ENCODE peak calls at places on chromosomes 6 and 20, in six cellular contexts. One of them, this sample, is unnamed.

GRCh38 chr20:39862613-39863012 is 826.4 kb downstream of the MAFB start:
- DNase-seq in heart right ventricle: no peak
- DNase-seq in fibroblast of lung: peak
- DNase-seq in cardiac fibroblast: no peak
- DNase-seq in A549: no peak
- DNase-seq in right cardiac atrium: no peak
- DNase-seq in this sample: no peak

GRCh38 chr6:161544801-161545490 is 271.1 kb upstream of the AGPAT4 start:
- DNase-seq in heart right ventricle: no peak
- DNase-seq in fibroblast of lung: no peak
- DNase-seq in cardiac fibroblast: no peak
- DNase-seq in A549: no peak
- DNase-seq in right cardiac atrium: no peak
- DNase-seq in this sample: no peak

GRCh38 chr20:46400828-46401477 is 5.5 kb downstream of the ELMO2 start:
- DNase-seq in heart right ventricle: no peak
- DNase-seq in fibroblast of lung: peak
- DNase-seq in cardiac fibroblast: peak
- DNase-seq in A549: no peak
- DNase-seq in right cardiac atrium: no peak
- DNase-seq in this sample: no peak

GRCh38 chr6:9398794-9399373 is 963.5 kb upstream of the SLC35B3 start:
- DNase-seq in heart right ventricle: peak
- DNase-seq in fibroblast of lung: no peak
- DNase-seq in cardiac fibroblast: peak
- DNase-seq in A549: no peak
- DNase-seq in right cardiac atrium: peak
- DNase-seq in this sample: no peak

GRCh38 chr20:59933849-59934585 is 580 bp upstream of the SYCP2 start:
- DNase-seq in heart right ventricle: peak
- DNase-seq in fibroblast of lung: peak
- DNase-seq in cardiac fibroblast: peak
- DNase-seq in A549: peak
- DNase-seq in right cardiac atrium: peak
- DNase-seq in this sample: no peak

GRCh38 chr6:25155221-25155620 is 124.0 kb upstream of the CARMIL1 start:
- DNase-seq in heart right ventricle: no peak
- DNase-seq in fibroblast of lung: no peak
- DNase-seq in cardiac fibroblast: no peak
- DNase-seq in A549: no peak
- DNase-seq in right cardiac atrium: no peak
- DNase-seq in this sample: no peak

GRCh38 chr6:45710304-45710821 is 305.3 kb downstream of the CLIC5 start:
- DNase-seq in heart right ventricle: no peak
- DNase-seq in fibroblast of lung: peak
- DNase-seq in cardiac fibroblast: peak
- DNase-seq in A549: no peak
- DNase-seq in right cardiac atrium: no peak
- DNase-seq in this sample: no peak

GRCh38 chr20:24823989-24824693 is 124.9 kb upstream of the CST7 start:
- DNase-seq in heart right ventricle: no peak
- DNase-seq in fibroblast of lung: no peak
- DNase-seq in cardiac fibroblast: no peak
- DNase-seq in A549: no peak
- DNase-seq in right cardiac atrium: no peak
- DNase-seq in this sample: no peak

GRCh38 chr20:480044-480443 is 17.7 kb upstream of the TBC1D20 start:
- DNase-seq in heart right ventricle: no peak
- DNase-seq in fibroblast of lung: no peak
- DNase-seq in cardiac fibroblast: no peak
- DNase-seq in A549: no peak
- DNase-seq in right cardiac atrium: no peak
- DNase-seq in this sample: no peak

GRCh38 chr20:50029697-50030428 is 47.1 kb downstream of the SNAI1 start:
- DNase-seq in heart right ventricle: peak
- DNase-seq in fibroblast of lung: peak
- DNase-seq in cardiac fibroblast: peak
- DNase-seq in A549: peak
- DNase-seq in right cardiac atrium: peak
- DNase-seq in this sample: no peak

GRCh38 chr6:151482290-151482689 is 11.5 kb upstream of the CCDC170 start:
- DNase-seq in heart right ventricle: no peak
- DNase-seq in fibroblast of lung: peak
- DNase-seq in cardiac fibroblast: peak
- DNase-seq in A549: no peak
- DNase-seq in right cardiac atrium: no peak
- DNase-seq in this sample: no peak

GRCh38 chr6:159758031-159759001 is 3.5 kb upstream of the ACAT2 start:
- DNase-seq in heart right ventricle: no peak
- DNase-seq in fibroblast of lung: no peak
- DNase-seq in cardiac fibroblast: peak
- DNase-seq in A549: peak
- DNase-seq in right cardiac atrium: no peak
- DNase-seq in this sample: no peak

GRCh38 chr20:63138855-63139341 is 77.0 kb downstream of the YTHDF1 start:
- DNase-seq in heart right ventricle: peak
- DNase-seq in fibroblast of lung: no peak
- DNase-seq in cardiac fibroblast: no peak
- DNase-seq in A549: no peak
- DNase-seq in right cardiac atrium: no peak
- DNase-seq in this sample: no peak

GRCh38 chr20:1945134-1945618 is 48.7 kb downstream of the PDYN start:
- DNase-seq in heart right ventricle: peak
- DNase-seq in fibroblast of lung: peak
- DNase-seq in cardiac fibroblast: peak
- DNase-seq in A549: no peak
- DNase-seq in right cardiac atrium: peak
- DNase-seq in this sample: no peak

GRCh38 chr6:53041356-53041755 is 23.8 kb upstream of the FBXO9 start:
- DNase-seq in heart right ventricle: no peak
- DNase-seq in fibroblast of lung: peak
- DNase-seq in cardiac fibroblast: peak
- DNase-seq in A549: no peak
- DNase-seq in right cardiac atrium: no peak
- DNase-seq in this sample: no peak

GRCh38 chr6:88380083-88380482 is 213.9 kb upstream of the CNR1 start:
- DNase-seq in heart right ventricle: peak
- DNase-seq in fibroblast of lung: peak
- DNase-seq in cardiac fibroblast: peak
- DNase-seq in A549: peak
- DNase-seq in right cardiac atrium: peak
- DNase-seq in this sample: no peak

GRCh38 chr6:570812-571211 is 86.1 kb downstream of the HUS1B start:
- DNase-seq in heart right ventricle: no peak
- DNase-seq in fibroblast of lung: no peak
- DNase-seq in cardiac fibroblast: no peak
- DNase-seq in A549: no peak
- DNase-seq in right cardiac atrium: no peak
- DNase-seq in this sample: no peak

GRCh38 chr6:166757226-166758135 is 130.4 kb upstream of the RPS6KA2 start:
- DNase-seq in heart right ventricle: no peak
- DNase-seq in fibroblast of lung: peak
- DNase-seq in cardiac fibroblast: peak
- DNase-seq in A549: no peak
- DNase-seq in right cardiac atrium: no peak
- DNase-seq in this sample: no peak

GRCh38 chr6:113595921-113596376 is 261.2 kb upstream of the MARCKS start:
- DNase-seq in heart right ventricle: no peak
- DNase-seq in fibroblast of lung: peak
- DNase-seq in cardiac fibroblast: peak
- DNase-seq in A549: no peak
- DNase-seq in right cardiac atrium: no peak
- DNase-seq in this sample: no peak

GRCh38 chr6:30450908-30451818 is 38.1 kb upstream of the HLA-E start:
- DNase-seq in heart right ventricle: peak
- DNase-seq in fibroblast of lung: peak
- DNase-seq in cardiac fibroblast: peak
- DNase-seq in A549: no peak
- DNase-seq in right cardiac atrium: peak
- DNase-seq in this sample: no peak

DNA sequence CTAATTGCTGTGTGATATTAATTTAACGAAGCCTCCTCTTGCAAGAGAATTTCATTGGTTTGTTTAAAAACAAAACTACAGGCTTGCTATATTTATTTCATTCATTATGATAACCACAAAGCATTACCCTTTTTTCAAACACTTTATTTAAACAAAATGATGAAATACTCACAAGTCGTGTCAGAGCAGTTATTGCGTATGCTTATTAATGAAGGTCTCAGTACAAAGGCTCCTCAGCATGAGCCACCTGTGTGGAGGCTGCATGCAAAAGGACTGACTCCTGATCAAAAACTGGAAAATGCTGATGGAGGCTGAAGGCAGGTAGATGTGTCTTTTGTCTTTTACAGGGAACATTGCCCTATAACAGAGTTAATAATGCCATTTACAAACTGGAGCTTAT is 130.5 kb downstream of the CRYBG1 start:
- DNase-seq in heart right ventricle: no peak
- DNase-seq in fibroblast of lung: no peak
- DNase-seq in cardiac fibroblast: no peak
- DNase-seq in A549: no peak
- DNase-seq in right cardiac atrium: no peak
- DNase-seq in this sample: no peak
- H3K4me3 ChIP-seq in heart right ventricle: no peak
- H3K4me3 ChIP-seq in fibroblast of lung: no peak
- H3K4me3 ChIP-seq in cardiac fibroblast: no peak
- H3K4me3 ChIP-seq in A549: no peak
- H3K4me3 ChIP-seq in right cardiac atrium: no peak
- H3K4me3 ChIP-seq in this sample: no peak

GRCh38 chr20:5657190-5657872 is 92.9 kb upstream of the SHLD1 start:
- DNase-seq in heart right ventricle: no peak
- DNase-seq in fibroblast of lung: peak
- DNase-seq in cardiac fibroblast: peak
- DNase-seq in A549: peak
- DNase-seq in right cardiac atrium: peak
- DNase-seq in this sample: peak
- H3K4me3 ChIP-seq in heart right ventricle: no peak
- H3K4me3 ChIP-seq in fibroblast of lung: no peak
- H3K4me3 ChIP-seq in cardiac fibroblast: no peak
- H3K4me3 ChIP-seq in A549: no peak
- H3K4me3 ChIP-seq in right cardiac atrium: no peak
- H3K4me3 ChIP-seq in this sample: no peak

GRCh38 chr6:158559895-158560786 is at the start of gene TMEM181:
- DNase-seq in heart right ventricle: peak
- DNase-seq in fibroblast of lung: peak
- DNase-seq in cardiac fibroblast: peak
- DNase-seq in A549: peak
- DNase-seq in right cardiac atrium: peak
- DNase-seq in this sample: no peak
- H3K4me3 ChIP-seq in heart right ventricle: peak
- H3K4me3 ChIP-seq in fibroblast of lung: peak
- H3K4me3 ChIP-seq in cardiac fibroblast: peak
- H3K4me3 ChIP-seq in A549: peak
- H3K4me3 ChIP-seq in right cardiac atrium: peak
- H3K4me3 ChIP-seq in this sample: peak

GRCh38 chr6:7035837-7036249 is 71.9 kb upstream of the RREB1 start:
- DNase-seq in heart right ventricle: no peak
- DNase-seq in fibroblast of lung: no peak
- DNase-seq in cardiac fibroblast: no peak
- DNase-seq in A549: no peak
- DNase-seq in right cardiac atrium: no peak
- DNase-seq in this sample: no peak
- H3K4me3 ChIP-seq in heart right ventricle: no peak
- H3K4me3 ChIP-seq in fibroblast of lung: no peak
- H3K4me3 ChIP-seq in cardiac fibroblast: no peak
- H3K4me3 ChIP-seq in A549: no peak
- H3K4me3 ChIP-seq in right cardiac atrium: no peak
- H3K4me3 ChIP-seq in this sample: no peak

GRCh38 chr6:137342607-137343186 is 123.5 kb upstream of the IFNGR1 start:
- DNase-seq in heart right ventricle: peak
- DNase-seq in fibroblast of lung: peak
- DNase-seq in cardiac fibroblast: peak
- DNase-seq in A549: peak
- DNase-seq in right cardiac atrium: peak
- DNase-seq in this sample: no peak
- H3K4me3 ChIP-seq in heart right ventricle: peak
- H3K4me3 ChIP-seq in fibroblast of lung: peak
- H3K4me3 ChIP-seq in cardiac fibroblast: peak
- H3K4me3 ChIP-seq in A549: peak
- H3K4me3 ChIP-seq in right cardiac atrium: peak
- H3K4me3 ChIP-seq in this sample: no peak

GRCh38 chr6:28585335-28585734 is 59.7 kb downstream of the GPX5 start:
- DNase-seq in heart right ventricle: no peak
- DNase-seq in fibroblast of lung: peak
- DNase-seq in cardiac fibroblast: peak
- DNase-seq in A549: no peak
- DNase-seq in right cardiac atrium: no peak
- DNase-seq in this sample: no peak
- H3K4me3 ChIP-seq in heart right ventricle: no peak
- H3K4me3 ChIP-seq in fibroblast of lung: no peak
- H3K4me3 ChIP-seq in cardiac fibroblast: no peak
- H3K4me3 ChIP-seq in A549: no peak
- H3K4me3 ChIP-seq in right cardiac atrium: no peak
- H3K4me3 ChIP-seq in this sample: no peak

DNA sequence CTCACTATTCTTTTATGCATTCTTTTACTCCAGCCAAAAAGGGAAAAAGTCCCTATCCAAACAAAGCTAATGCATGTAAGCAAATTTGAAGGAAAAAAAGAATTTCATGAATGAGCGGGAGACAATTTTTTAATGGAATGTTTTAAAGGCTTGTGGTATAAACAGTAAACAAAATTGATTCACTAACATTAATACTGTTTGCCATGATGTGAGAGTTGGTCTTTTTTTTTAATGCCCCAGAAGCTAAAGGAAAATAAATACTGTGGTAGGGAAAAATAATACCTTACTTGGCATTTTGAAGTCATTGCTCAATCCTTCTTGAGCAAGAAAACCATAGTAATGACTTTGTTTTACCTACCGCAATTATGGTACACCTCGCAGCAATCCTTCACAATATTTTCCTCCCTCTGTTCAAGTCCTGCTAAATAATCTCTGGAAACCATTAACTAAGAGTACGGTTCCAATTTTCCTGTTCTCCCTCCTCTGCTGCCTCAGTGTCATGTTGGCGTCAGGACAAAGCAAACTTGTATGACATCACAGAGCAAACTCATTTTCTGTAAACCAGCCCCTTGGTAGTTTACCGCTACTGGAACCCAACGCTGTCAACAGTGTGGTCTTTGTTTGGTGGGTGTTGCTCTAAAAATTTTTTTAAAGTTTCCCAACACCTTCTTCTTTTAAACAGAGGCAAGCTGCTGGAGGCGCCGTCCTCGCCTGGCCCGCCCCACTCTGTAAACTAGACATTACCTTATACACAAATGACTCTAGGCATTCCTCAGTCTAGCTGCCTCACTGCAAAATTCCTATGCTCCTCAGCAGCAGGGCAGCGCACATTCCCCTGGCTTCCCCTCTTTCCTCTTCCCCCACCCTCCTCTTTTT is 78.8 kb downstream of the BACH2 start:
- DNase-seq in heart right ventricle: no peak
- DNase-seq in fibroblast of lung: no peak
- DNase-seq in cardiac fibroblast: no peak
- DNase-seq in A549: peak
- DNase-seq in right cardiac atrium: no peak
- DNase-seq in this sample: peak
- H3K4me3 ChIP-seq in heart right ventricle: peak
- H3K4me3 ChIP-seq in fibroblast of lung: peak
- H3K4me3 ChIP-seq in cardiac fibroblast: peak
- H3K4me3 ChIP-seq in A549: peak
- H3K4me3 ChIP-seq in right cardiac atrium: no peak
- H3K4me3 ChIP-seq in this sample: peak